ENCODE peak calls at places on chromosome 11, in four cellular contexts. One of them, this sample, is unnamed.

GRCh38 chr11:119615003-119615878 is 113.8 kb downstream of the NECTIN1 start:
- DNase-seq in PC-9: peak
- DNase-seq in cardiac muscle cell: peak
- DNase-seq in adipocyte: peak
- DNase-seq in this sample: peak

GRCh38 chr11:35919244-35919643 is 24.6 kb upstream of the LDLRAD3 start:
- DNase-seq in cardiac muscle cell: peak
- DNase-seq in PC-9: peak
- DNase-seq in adipocyte: peak
- DNase-seq in this sample: peak

GRCh38 chr11:69273571-69273970 is 20.4 kb upstream of the MYEOV start:
- DNase-seq in adipocyte: no peak
- DNase-seq in cardiac muscle cell: no peak
- DNase-seq in PC-9: no peak
- DNase-seq in this sample: no peak

GRCh38 chr11:1217151-1217550 is 5.7 kb upstream of the MUC5B start:
- DNase-seq in cardiac muscle cell: no peak
- DNase-seq in adipocyte: no peak
- DNase-seq in PC-9: no peak
- DNase-seq in this sample: no peak

GRCh38 chr11:57203359-57203758 is 21.6 kb downstream of the LRRC55 start:
- DNase-seq in adipocyte: no peak
- DNase-seq in PC-9: no peak
- DNase-seq in cardiac muscle cell: peak
- DNase-seq in this sample: peak

GRCh38 chr11:47961383-47961782 is 19.0 kb upstream of the PTPRJ start:
- DNase-seq in PC-9: no peak
- DNase-seq in adipocyte: no peak
- DNase-seq in cardiac muscle cell: no peak
- DNase-seq in this sample: no peak

GRCh38 chr11:34234086-34234740 is 123.6 kb downstream of the ABTB2 start:
- DNase-seq in adipocyte: peak
- DNase-seq in cardiac muscle cell: peak
- DNase-seq in PC-9: peak
- DNase-seq in this sample: peak

GRCh38 chr11:28107331-28107725 is 628 bp downstream of the KIF18A start:
- DNase-seq in PC-9: no peak
- DNase-seq in adipocyte: peak
- DNase-seq in cardiac muscle cell: peak
- DNase-seq in this sample: no peak

GRCh38 chr11:66011239-66011784 is 496 bp upstream of the CST6 start:
- DNase-seq in cardiac muscle cell: peak
- DNase-seq in PC-9: peak
- DNase-seq in adipocyte: no peak
- DNase-seq in this sample: peak

GRCh38 chr11:65446446-65447277 is 24.1 kb downstream of the NEAT1 start:
- DNase-seq in adipocyte: peak
- DNase-seq in PC-9: peak
- DNase-seq in cardiac muscle cell: peak
- DNase-seq in this sample: peak

GRCh38 chr11:92505689-92506088 is 281.1 kb downstream of the FAT3 start:
- DNase-seq in cardiac muscle cell: no peak
- DNase-seq in adipocyte: no peak
- DNase-seq in PC-9: peak
- DNase-seq in this sample: no peak

GRCh38 chr11:43576834-43577521 is 103.6 kb upstream of the HSD17B12 start:
- DNase-seq in PC-9: no peak
- DNase-seq in adipocyte: peak
- DNase-seq in cardiac muscle cell: peak
- DNase-seq in this sample: peak

GRCh38 chr11:116471608-116472007 is 301.2 kb downstream of the BUD13 start:
- DNase-seq in PC-9: no peak
- DNase-seq in cardiac muscle cell: peak
- DNase-seq in adipocyte: peak
- DNase-seq in this sample: peak

GRCh38 chr11:45816614-45817013 is 11.7 kb downstream of the SLC35C1 start:
- DNase-seq in adipocyte: no peak
- DNase-seq in cardiac muscle cell: no peak
- DNase-seq in PC-9: no peak
- DNase-seq in this sample: no peak

GRCh38 chr11:78290293-78291176 is 101.8 kb downstream of the USP35 start:
- DNase-seq in cardiac muscle cell: peak
- DNase-seq in adipocyte: peak
- DNase-seq in PC-9: peak
- DNase-seq in this sample: peak

DNA sequence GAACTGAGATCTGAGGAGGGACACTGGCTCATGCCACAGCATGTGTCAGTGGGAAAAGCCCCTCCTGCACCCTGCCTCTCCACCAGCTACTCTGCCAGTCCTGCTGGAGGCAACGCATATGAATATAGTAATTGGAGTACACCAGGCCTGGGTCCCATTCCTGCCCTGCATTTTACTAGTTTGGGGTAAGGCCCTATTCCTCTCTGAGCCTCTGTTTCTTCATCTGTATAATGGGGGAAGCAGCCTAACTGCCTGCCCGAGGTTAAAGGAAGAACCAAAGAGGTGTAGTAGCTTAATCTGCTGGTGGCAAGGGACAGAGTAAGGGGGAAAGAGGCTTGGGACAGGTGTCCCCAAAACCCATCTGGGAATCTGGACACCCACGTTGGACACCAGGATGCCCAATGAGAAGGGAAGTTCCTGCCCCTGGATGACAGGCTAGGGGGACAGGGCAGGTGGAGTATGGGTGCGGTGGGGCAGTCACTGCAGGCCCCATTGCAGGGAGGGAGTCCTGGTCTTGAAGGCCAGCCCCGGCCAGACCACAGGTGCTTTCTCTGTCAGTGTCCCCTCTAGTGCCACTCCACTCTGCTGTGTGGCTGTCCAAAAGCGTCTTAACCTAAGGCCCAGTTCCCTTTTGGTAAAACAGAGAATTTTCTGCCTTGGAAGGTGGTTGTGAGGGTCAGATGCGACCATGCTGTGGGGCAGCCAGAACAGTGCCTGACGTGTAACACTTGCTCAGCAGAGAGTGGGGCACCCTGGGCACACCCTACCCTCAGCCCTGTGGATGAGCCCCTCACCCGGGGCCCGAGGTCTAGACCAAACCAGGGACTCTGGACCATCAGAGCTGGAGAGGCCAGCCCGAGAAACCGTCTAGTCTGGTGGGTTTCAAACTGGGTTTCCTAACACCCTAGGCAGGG is 11.5 kb downstream of the TSKU start:
- DNase-seq in cardiac muscle cell: no peak
- DNase-seq in adipocyte: no peak
- DNase-seq in PC-9: no peak
- DNase-seq in this sample: no peak
- H3K4me3 ChIP-seq in cardiac muscle cell: no peak
- H3K4me3 ChIP-seq in adipocyte: no peak
- H3K4me3 ChIP-seq in PC-9: no peak
- H3K4me3 ChIP-seq in this sample: no peak

GRCh38 chr11:6992026-6992425 is 28.1 kb downstream of the ZNF214 start:
- DNase-seq in PC-9: no peak
- DNase-seq in cardiac muscle cell: peak
- DNase-seq in adipocyte: peak
- DNase-seq in this sample: peak
- H3K4me3 ChIP-seq in PC-9: no peak
- H3K4me3 ChIP-seq in cardiac muscle cell: no peak
- H3K4me3 ChIP-seq in adipocyte: peak
- H3K4me3 ChIP-seq in this sample: no peak

DNA sequence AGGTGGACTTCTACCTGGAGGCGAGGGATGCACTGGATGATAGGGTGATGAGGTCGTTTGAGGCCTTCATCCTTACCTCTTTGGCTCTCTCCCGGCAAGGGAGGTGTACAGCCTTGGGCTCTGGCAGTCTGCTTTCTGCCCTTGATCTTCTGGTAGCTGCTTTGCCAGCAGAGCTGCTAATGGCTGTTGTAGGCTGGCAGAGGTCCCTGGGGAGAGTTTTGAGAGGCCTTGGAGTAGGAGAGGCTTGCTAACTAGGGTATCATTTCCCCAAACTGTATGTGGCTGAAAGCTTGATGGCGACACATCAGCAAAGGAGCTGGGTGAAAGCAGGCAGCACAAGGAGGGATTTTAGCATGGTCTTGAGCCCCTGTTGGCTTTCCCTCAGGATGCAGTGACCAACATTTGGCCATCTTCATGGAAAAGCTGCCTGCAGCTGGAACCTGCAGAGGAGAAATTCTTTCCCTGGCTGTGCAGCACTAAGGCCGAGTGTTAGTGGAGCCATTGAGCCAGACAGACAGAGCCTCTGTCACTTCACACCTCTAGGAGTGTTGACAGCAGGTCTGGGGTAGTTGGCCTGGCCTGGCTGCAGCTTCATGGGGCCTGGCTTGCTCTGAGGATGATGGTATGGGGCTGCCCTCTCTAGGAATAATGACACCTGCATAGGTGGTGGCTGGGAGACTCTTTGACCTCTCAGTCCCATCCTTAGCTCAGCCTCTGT is 3.5 kb upstream of the AMPD3 start:
- DNase-seq in PC-9: no peak
- DNase-seq in adipocyte: no peak
- DNase-seq in cardiac muscle cell: no peak
- DNase-seq in this sample: no peak
- H3K4me3 ChIP-seq in PC-9: peak
- H3K4me3 ChIP-seq in adipocyte: peak
- H3K4me3 ChIP-seq in cardiac muscle cell: no peak
- H3K4me3 ChIP-seq in this sample: no peak

GRCh38 chr11:75272391-75272790 is 31.8 kb downstream of the TPBGL start:
- DNase-seq in cardiac muscle cell: no peak
- DNase-seq in PC-9: no peak
- DNase-seq in adipocyte: no peak
- DNase-seq in this sample: no peak
- H3K4me3 ChIP-seq in cardiac muscle cell: no peak
- H3K4me3 ChIP-seq in PC-9: no peak
- H3K4me3 ChIP-seq in adipocyte: no peak
- H3K4me3 ChIP-seq in this sample: no peak

GRCh38 chr11:15969701-15970329 is 386.5 kb downstream of the SOX6 start:
- DNase-seq in cardiac muscle cell: peak
- DNase-seq in adipocyte: peak
- DNase-seq in PC-9: no peak
- DNase-seq in this sample: peak
- H3K4me3 ChIP-seq in cardiac muscle cell: no peak
- H3K4me3 ChIP-seq in adipocyte: peak
- H3K4me3 ChIP-seq in PC-9: no peak
- H3K4me3 ChIP-seq in this sample: peak

GRCh38 chr11:132604446-132604845 is 927.9 kb downstream of the OPCML start:
- DNase-seq in adipocyte: peak
- DNase-seq in cardiac muscle cell: peak
- DNase-seq in PC-9: no peak
- DNase-seq in this sample: peak
- H3K4me3 ChIP-seq in adipocyte: no peak
- H3K4me3 ChIP-seq in cardiac muscle cell: no peak
- H3K4me3 ChIP-seq in PC-9: no peak
- H3K4me3 ChIP-seq in this sample: no peak

GRCh38 chr11:14698771-14699170 is 55.2 kb downstream of the PDE3B start:
- DNase-seq in cardiac muscle cell: no peak
- DNase-seq in adipocyte: no peak
- DNase-seq in PC-9: no peak
- DNase-seq in this sample: no peak
- H3K4me3 ChIP-seq in cardiac muscle cell: no peak
- H3K4me3 ChIP-seq in adipocyte: no peak
- H3K4me3 ChIP-seq in PC-9: no peak
- H3K4me3 ChIP-seq in this sample: no peak